ENCODE peak calls at places on chromosomes 2 and 18, in eight cellular contexts. M is right lobe of liver; G is renal cortical epithelial cell; X is NCI-H510A treated with DMSO at 0.1 percent for 48 hours; F is foreskin fibroblast; E is stimulated activated naive CD8-positive, alpha-beta T cell treated with anti-CD3 and anti-CD28 coated beads, Interleukin-15, amount 100 ng/mL, for 72 hours; A is dorsolateral prefrontal cortex; V is SW480. N is an unnamed sample.

GRCh38 chr2:68832161-68832869 is 38.9 kb downstream of the BMP10 start:
- DNase-seq in M (peak), G (peak), X (no peak), F (peak), E (peak), A (peak), V (peak), N (no peak)

GRCh38 chr2:176544579-176545365 is 275.5 kb downstream of the MTX2 start:
- DNase-seq in M (no peak), G (no peak), X (no peak), F (no peak), E (no peak), A (no peak), V (no peak), N (no peak)

GRCh38 chr2:115115135-115115534 is 672.7 kb downstream of the DPP10 start:
- DNase-seq in M (no peak), G (no peak), X (no peak), F (no peak), E (no peak), A (no peak), V (no peak), N (no peak)

GRCh38 chr2:38794235-38794946 is 16.4 kb downstream of the GEMIN6 start:
- DNase-seq in M (no peak), G (peak), X (no peak), F (no peak), E (no peak), A (no peak), V (no peak), N (no peak)

GRCh38 chr2:195269220-195269619 is 387.8 kb upstream of the SLC39A10 start:
- DNase-seq in M (no peak), G (no peak), X (no peak), F (no peak), E (no peak), A (no peak), V (no peak), N (no peak)

GRCh38 chr2:235052514-235053354 is 100.9 kb downstream of the SH3BP4 start:
- DNase-seq in M (no peak), G (no peak), X (no peak), F (no peak), E (no peak), A (no peak), V (no peak), N (no peak)

GRCh38 chr2:18412980-18413793 is 147.3 kb downstream of the RDH14 start:
- DNase-seq in M (no peak), G (peak), X (no peak), F (peak), E (no peak), A (no peak), V (no peak), N (no peak)

GRCh38 chr18:2518473-2518872 is 52.8 kb downstream of the METTL4 start:
- DNase-seq in M (no peak), G (no peak), X (no peak), F (no peak), E (no peak), A (no peak), V (no peak), N (no peak)

GRCh38 chr2:197170137-197170682 is 140.4 kb downstream of the ANKRD44 start:
- DNase-seq in M (no peak), G (no peak), X (no peak), F (peak), E (no peak), A (no peak), V (no peak), N (no peak)

GRCh38 chr2:2238726-2239269 is 92.3 kb downstream of the MYT1L start:
- DNase-seq in M (no peak), G (no peak), X (peak), F (no peak), E (no peak), A (no peak), V (no peak), N (no peak)

GRCh38 chr2:33136570-33136969 is 189.8 kb downstream of the LTBP1 start:
- DNase-seq in M (no peak), G (no peak), X (no peak), F (no peak), E (no peak), A (no peak), V (no peak), N (no peak)

GRCh38 chr2:63846487-63846886 is 4.8 kb downstream of the UGP2 start:
- DNase-seq in M (no peak), G (no peak), X (no peak), F (no peak), E (no peak), A (no peak), V (no peak), N (no peak)

GRCh38 chr18:22985250-22985649 is 52.1 kb downstream of the RBBP8 start:
- DNase-seq in M (no peak), G (peak), X (no peak), F (peak), E (no peak), A (no peak), V (no peak), N (no peak)

GRCh38 chr2:240200230-240201051 is 60.0 kb upstream of the OTOS start:
- DNase-seq in M (no peak), G (no peak), X (no peak), F (peak), E (no peak), A (no peak), V (no peak), N (no peak)

GRCh38 chr2:126406267-126406666 is 249.7 kb upstream of the GYPC start:
- DNase-seq in M (no peak), G (no peak), X (no peak), F (no peak), E (no peak), A (no peak), V (no peak), N (no peak)

GRCh38 chr2:126527836-126528490 is 128.0 kb upstream of the GYPC start:
- DNase-seq in M (peak), G (peak), X (no peak), F (peak), E (peak), A (no peak), V (peak), N (no peak)

GRCh38 chr2:558879-559278 is 118.3 kb downstream of the TMEM18 start:
- DNase-seq in M (no peak), G (no peak), X (no peak), F (no peak), E (no peak), A (no peak), V (no peak), N (no peak)

GRCh38 chr18:24128700-24129099 is 10.2 kb upstream of the CABYR start:
- DNase-seq in M (no peak), G (peak), X (no peak), F (peak), E (no peak), A (no peak), V (no peak), N (no peak)

GRCh38 chr2:146990311-146990781 is 854.5 kb upstream of the ACVR2A start:
- DNase-seq in M (no peak), G (no peak), X (no peak), F (peak), E (no peak), A (no peak), V (no peak), N (no peak)

GRCh38 chr2:219109468-219109867 is 48.7 kb upstream of the IHH start:
- DNase-seq in M (no peak), G (no peak), X (peak), F (no peak), E (peak), A (no peak), V (no peak), N (no peak)

GRCh38 chr18:71398530-71398929 is 1109.7 kb downstream of the SOCS6 start:
- DNase-seq in M (no peak), G (peak), X (peak), F (peak), E (no peak), A (peak), V (peak), N (peak)

GRCh38 chr2:39642054-39642742 is 23.5 kb upstream of the TMEM178A start:
- DNase-seq in M (peak), G (peak), X (no peak), F (peak), E (no peak), A (peak), V (peak), N (no peak)

GRCh38 chr2:239220976-239221375 is 179.8 kb downstream of the HDAC4 start:
- DNase-seq in M (no peak), G (no peak), X (no peak), F (no peak), E (no peak), A (no peak), V (no peak), N (no peak)

GRCh38 chr2:149894226-149894625 is 306.7 kb upstream of the MMADHC start:
- DNase-seq in M (no peak), G (peak), X (peak), F (peak), E (no peak), A (no peak), V (no peak), N (no peak)

GRCh38 chr18:22844184-22844583 is 88.9 kb upstream of the RBBP8 start:
- DNase-seq in M (no peak), G (peak), X (no peak), F (no peak), E (no peak), A (no peak), V (no peak), N (no peak)